ENCODE peak calls at places on chromosomes 7 and 10, in five cellular contexts. B is stimulated activated CD8-positive, alpha-beta memory T cell treated with anti-CD3 and anti-CD28 coated beads, Interleukin-15, amount 100 ng/mL, for 48 hours; X is astrocyte of the hippocampus; Q is HTR-8/SVneo; O is EH. J is an unnamed sample.
A peak's percentile ranks its signal among the peaks of the same experiment; 100 is the strongest.

GRCh38 chr10:21807162-21807561 is 196.4 kb downstream of the DNAJC1 start:
- DNase-seq in O (no peak), B (no peak), Q (no peak), X (peak; percentile 16), J (peak; percentile 80)

GRCh38 chr10:47207280-47207613 is 92.8 kb upstream of the GDF10 start:
- DNase-seq in O (no peak), X (no peak), B (no peak), Q (no peak), J (peak; percentile 82)

GRCh38 chr7:32905175-32905662 is 13.7 kb upstream of the KBTBD2 start:
- DNase-seq in X (peak; percentile 81), Q (no peak), B (peak; percentile 69), O (peak; percentile 88), J (peak; percentile 92)

GRCh38 chr7:133489906-133490305 is 237.0 kb downstream of the EXOC4 start:
- DNase-seq in B (no peak), Q (no peak), X (no peak), O (no peak), J (no peak)

GRCh38 chr7:106071999-106072714 is 40.0 kb downstream of the SYPL1 start:
- DNase-seq in X (peak; percentile 25), B (no peak), Q (no peak), O (no peak), J (no peak)

GRCh38 chr7:47000561-47000960 is 581.4 kb downstream of the TNS3 start:
- DNase-seq in Q (no peak), B (no peak), O (peak; percentile 4), X (no peak), J (peak; percentile 58)

GRCh38 chr7:81478664-81479063 is 291.2 kb downstream of the HGF start:
- DNase-seq in B (no peak), X (no peak), Q (no peak), O (peak; percentile 18), J (no peak)

GRCh38 chr7:27112960-27113949 is 10.8 kb upstream of the HOXA2 start:
- DNase-seq in X (no peak), B (no peak), Q (peak; percentile 71), O (no peak), J (no peak)

GRCh38 chr10:5583525-5584175 is 58.9 kb downstream of the CALML3 start:
- DNase-seq in Q (no peak), X (peak; percentile 95), O (no peak), B (no peak), J (no peak)

GRCh38 chr7:103934508-103934907 is 55.0 kb downstream of the RELN start:
- DNase-seq in B (no peak), Q (no peak), X (no peak), O (no peak), J (no peak)

GRCh38 chr10:82737556-82737955 is 862.6 kb downstream of the NRG3 start:
- DNase-seq in B (no peak), Q (no peak), X (no peak), O (no peak), J (no peak)

GRCh38 chr10:74018241-74018640 is 20.3 kb downstream of the VCL start:
- DNase-seq in B (no peak), Q (no peak), X (no peak), O (no peak), J (no peak)

GRCh38 chr7:121437470-121437869 is 41.4 kb upstream of the FAM3C start:
- DNase-seq in O (no peak), X (no peak), B (no peak), Q (no peak), J (no peak)

GRCh38 chr10:819326-819725 is 112.2 kb downstream of the LARP4B start:
- DNase-seq in Q (no peak), B (no peak), X (peak; percentile 91), O (peak; percentile 83), J (no peak)

GRCh38 chr10:100875484-100876166 is 37.1 kb upstream of the SLF2 start:
- DNase-seq in Q (no peak), B (no peak), O (no peak), X (no peak), J (no peak)

GRCh38 chr7:8147004-8147403 is 115.0 kb downstream of the ICA1 start:
- DNase-seq in Q (no peak), X (no peak), B (no peak), O (no peak), J (no peak)

GRCh38 chr7:69402696-69403095 is 195.6 kb upstream of the AUTS2 start:
- DNase-seq in X (no peak), Q (no peak), B (no peak), O (no peak), J (no peak)

GRCh38 chr7:4282434-4283223 is 399.5 kb upstream of the FOXK1 start:
- DNase-seq in X (peak; percentile 60), O (no peak), B (no peak), Q (peak; percentile 93), J (no peak)

GRCh38 chr10:112080284-112080683 is 103.3 kb downstream of the GPAM start:
- DNase-seq in X (no peak), Q (no peak), O (no peak), B (no peak), J (no peak)

GRCh38 chr10:103069453-103070331 is 123.4 kb downstream of the NT5C2 start:
- DNase-seq in X (peak; percentile 86), O (peak; percentile 73), Q (peak; percentile 46), B (peak; percentile 35), J (peak; percentile 23)